ENCODE peak calls at places on chromosomes 1 and 21, in five cellular contexts. C is aorta, W is suprapubic skin, L is GM23338, V is left ventricle myocardium inferior. Z is an unnamed sample.

GRCh38 chr1:53725238-53725689 is 13.7 kb downstream of the GLIS1 start:
- DNase-seq in C (no peak), W (no peak), L (peak), V (no peak), Z (no peak)

GRCh38 chr1:231839999-231840398 is 213.4 kb downstream of the DISC1 start:
- DNase-seq in C (no peak), W (no peak), L (no peak), V (no peak), Z (no peak)

GRCh38 chr1:101153692-101154091 is 83.1 kb upstream of the S1PR1 start:
- DNase-seq in C (no peak), W (no peak), L (no peak), V (no peak), Z (no peak)

GRCh38 chr1:16155537-16156410 is at the start of gene EPHA2:
- DNase-seq in C (peak), W (peak), L (peak), V (peak), Z (peak)

GRCh38 chr1:184399192-184399847 is 12.5 kb downstream of the C1orf21 start:
- DNase-seq in C (no peak), W (no peak), L (peak), V (no peak), Z (no peak)

GRCh38 chr1:208652300-208653160 is 408.3 kb upstream of the PLXNA2 start:
- DNase-seq in C (no peak), W (no peak), L (peak), V (peak), Z (peak)

GRCh38 chr1:11749203-11749689 is 12.7 kb upstream of the C1orf167 start:
- DNase-seq in C (no peak), W (no peak), L (peak), V (peak), Z (no peak)

GRCh38 chr1:147099192-147099591 is 73.1 kb downstream of the PRKAB2 start:
- DNase-seq in C (no peak), W (no peak), L (no peak), V (no peak), Z (no peak)

GRCh38 chr1:247089616-247090375 is 11.2 kb upstream of the ZNF670 start:
- DNase-seq in C (no peak), W (no peak), L (peak), V (no peak), Z (no peak)

GRCh38 chr1:156281281-156282142 is 1.1 kb downstream of the SMG5 start:
- DNase-seq in C (no peak), W (no peak), L (peak), V (peak), Z (no peak)

GRCh38 chr1:26861286-26861701 is 1.7 kb upstream of the SFN start:
- DNase-seq in C (no peak), W (no peak), L (peak), V (no peak), Z (no peak)

GRCh38 chr1:100719490-100719889 is at the start of gene VCAM1:
- DNase-seq in C (no peak), W (no peak), L (peak), V (no peak), Z (no peak)

GRCh38 chr1:214228976-214229375 is 52.0 kb upstream of the SMYD2 start:
- DNase-seq in C (no peak), W (no peak), L (no peak), V (peak), Z (no peak)

GRCh38 chr21:39854572-39854971 is 12.7 kb upstream of the PCP4 start:
- DNase-seq in C (no peak), W (no peak), L (peak), V (no peak), Z (no peak)

GRCh38 chr1:160415696-160416298 is 15.4 kb downstream of the VANGL2 start:
- DNase-seq in C (no peak), W (no peak), L (no peak), V (no peak), Z (no peak)

GRCh38 chr1:190126728-190127127 is 350.9 kb downstream of the BRINP3 start:
- DNase-seq in C (no peak), W (no peak), L (no peak), V (no peak), Z (no peak)

GRCh38 chr1:56080123-56080522 is 499.2 kb downstream of the PLPP3 start:
- DNase-seq in C (no peak), W (no peak), L (no peak), V (no peak), Z (no peak)

GRCh38 chr1:18443573-18444520 is 36.9 kb upstream of the KLHDC7A start:
- DNase-seq in C (no peak), W (no peak), L (no peak), V (no peak), Z (no peak)

GRCh38 chr1:181423301-181423918 is 59.9 kb upstream of the CACNA1E start:
- DNase-seq in C (no peak), W (no peak), L (peak), V (peak), Z (no peak)

GRCh38 chr1:154935749-154936415 is 637 bp downstream of the PMVK start:
- DNase-seq in C (no peak), W (no peak), L (no peak), V (no peak), Z (no peak)

GRCh38 chr1:239308701-239309333 is 77.6 kb upstream of the CHRM3 start:
- DNase-seq in C (no peak), W (no peak), L (peak), V (no peak), Z (peak)

GRCh38 chr1:37714689-37715088 is 22.4 kb downstream of the CDCA8 start:
- DNase-seq in C (no peak), W (no peak), L (no peak), V (no peak), Z (no peak)

GRCh38 chr1:192592493-192592892 is 16.9 kb downstream of the RGS1 start:
- DNase-seq in C (no peak), W (no peak), L (no peak), V (no peak), Z (no peak)

GRCh38 chr1:94708299-94708685 is 111.9 kb upstream of the SLC44A3 start:
- DNase-seq in C (no peak), W (no peak), L (no peak), V (no peak), Z (no peak)

GRCh38 chr1:208154679-208155078 is 89.5 kb downstream of the PLXNA2 start:
- DNase-seq in C (no peak), W (no peak), L (no peak), V (no peak), Z (peak)

GRCh38 chr21:46393451-46393940 is 65.2 kb upstream of the DIP2A start:
- DNase-seq in C (peak), W (no peak), L (no peak), V (no peak), Z (no peak)

GRCh38 chr1:162230096-162230495 is 146.6 kb downstream of the SPATA46 start:
- DNase-seq in C (no peak), W (no peak), L (peak), V (peak), Z (no peak)

GRCh38 chr1:62362061-62362951 is 43.1 kb upstream of the KANK4 start:
- DNase-seq in C (no peak), W (no peak), L (no peak), V (no peak), Z (no peak)

GRCh38 chr21:34885125-34885524 is 164.0 kb downstream of the RUNX1 start:
- DNase-seq in C (no peak), W (no peak), L (no peak), V (no peak), Z (no peak)

DNA sequence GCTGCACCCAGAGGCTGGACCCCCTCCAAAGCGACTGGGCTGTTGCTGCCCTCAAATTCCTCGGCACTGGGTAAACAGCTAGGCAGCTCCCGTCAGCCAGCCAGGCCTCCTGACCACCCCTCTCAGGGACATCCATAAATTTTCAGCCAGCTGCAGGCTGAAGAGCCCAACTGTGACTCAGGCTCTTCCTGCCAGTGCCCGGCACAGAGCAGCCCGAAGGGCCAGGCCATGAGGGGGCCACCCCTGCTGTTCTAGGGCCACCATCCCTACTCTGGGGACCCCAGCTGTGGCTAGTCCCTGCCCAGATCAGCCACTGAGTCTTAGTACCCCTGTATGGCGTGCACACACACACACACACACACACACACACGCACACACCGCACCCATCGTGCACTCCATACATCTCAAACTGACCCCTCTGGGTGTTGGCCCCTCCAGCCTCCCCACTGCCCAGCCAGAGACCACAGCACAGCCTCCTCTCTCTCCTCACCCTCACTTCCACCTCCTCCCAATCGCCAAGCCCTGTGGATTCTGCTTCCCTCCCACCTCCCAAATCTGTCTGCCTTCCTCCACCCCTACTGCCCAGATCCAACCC is 6.2 kb upstream of the LAPTM5 start:
- DNase-seq in C (peak), W (no peak), L (no peak), V (no peak), Z (no peak)
- H3K27ac ChIP-seq in C (no peak), W (no peak), L (no peak), V (no peak), Z (no peak)

DNA sequence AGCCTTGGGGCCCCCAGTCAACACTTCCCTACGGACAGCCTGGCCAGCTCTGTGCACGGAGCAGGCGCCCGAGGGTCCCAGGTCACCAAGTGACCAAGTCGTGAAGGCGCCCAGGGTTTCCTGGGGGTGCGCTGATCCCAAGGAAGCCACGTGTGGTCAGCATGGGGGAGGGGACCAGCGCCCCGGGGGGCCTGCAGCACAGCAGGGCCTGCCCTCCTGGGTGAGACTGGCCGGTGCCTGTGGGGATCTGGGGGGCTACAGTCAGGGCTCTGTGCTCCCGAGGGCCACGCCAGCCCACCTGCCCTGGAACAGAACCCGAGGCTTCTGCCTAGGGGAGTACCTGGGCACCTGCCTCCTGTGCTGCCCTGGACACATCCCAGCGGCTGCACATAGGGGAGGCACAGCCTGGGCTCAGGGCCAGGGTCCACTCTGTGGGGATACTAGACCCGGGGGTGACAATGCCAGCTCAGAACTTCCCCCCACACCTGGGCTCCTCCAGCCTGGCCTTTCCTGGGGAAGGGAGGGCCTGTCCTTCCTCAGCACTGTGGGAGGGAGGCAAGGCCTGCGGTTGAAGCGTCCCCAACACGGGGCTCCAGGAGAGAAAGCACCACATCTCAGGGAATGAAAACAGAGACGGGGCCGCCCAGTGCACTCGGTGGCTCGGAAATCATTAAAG is 6.2 kb upstream of the POFUT2 start:
- DNase-seq in C (no peak), W (peak), L (no peak), V (peak), Z (no peak)
- H3K27ac ChIP-seq in C (peak), W (peak), L (peak), V (peak), Z (peak)

GRCh38 chr21:16797530-16797929 is 715.3 kb upstream of the CXADR start:
- DNase-seq in C (no peak), W (no peak), L (no peak), V (no peak), Z (no peak)

GRCh38 chr21:16789636-16790035 is 723.2 kb upstream of the CXADR start:
- DNase-seq in C (no peak), W (no peak), L (no peak), V (no peak), Z (no peak)

GRCh38 chr21:16792155-16792554 is 720.7 kb upstream of the CXADR start:
- DNase-seq in C (no peak), W (no peak), L (no peak), V (no peak), Z (no peak)

GRCh38 chr21:16800536-16800935 is 712.3 kb upstream of the CXADR start:
- DNase-seq in C (no peak), W (no peak), L (no peak), V (no peak), Z (no peak)

GRCh38 chr21:16794944-16795343 is 717.9 kb upstream of the CXADR start:
- DNase-seq in C (no peak), W (no peak), L (no peak), V (no peak), Z (no peak)
- H3K27ac ChIP-seq in C (no peak), W (no peak), L (no peak), V (no peak), Z (no peak)

DNA sequence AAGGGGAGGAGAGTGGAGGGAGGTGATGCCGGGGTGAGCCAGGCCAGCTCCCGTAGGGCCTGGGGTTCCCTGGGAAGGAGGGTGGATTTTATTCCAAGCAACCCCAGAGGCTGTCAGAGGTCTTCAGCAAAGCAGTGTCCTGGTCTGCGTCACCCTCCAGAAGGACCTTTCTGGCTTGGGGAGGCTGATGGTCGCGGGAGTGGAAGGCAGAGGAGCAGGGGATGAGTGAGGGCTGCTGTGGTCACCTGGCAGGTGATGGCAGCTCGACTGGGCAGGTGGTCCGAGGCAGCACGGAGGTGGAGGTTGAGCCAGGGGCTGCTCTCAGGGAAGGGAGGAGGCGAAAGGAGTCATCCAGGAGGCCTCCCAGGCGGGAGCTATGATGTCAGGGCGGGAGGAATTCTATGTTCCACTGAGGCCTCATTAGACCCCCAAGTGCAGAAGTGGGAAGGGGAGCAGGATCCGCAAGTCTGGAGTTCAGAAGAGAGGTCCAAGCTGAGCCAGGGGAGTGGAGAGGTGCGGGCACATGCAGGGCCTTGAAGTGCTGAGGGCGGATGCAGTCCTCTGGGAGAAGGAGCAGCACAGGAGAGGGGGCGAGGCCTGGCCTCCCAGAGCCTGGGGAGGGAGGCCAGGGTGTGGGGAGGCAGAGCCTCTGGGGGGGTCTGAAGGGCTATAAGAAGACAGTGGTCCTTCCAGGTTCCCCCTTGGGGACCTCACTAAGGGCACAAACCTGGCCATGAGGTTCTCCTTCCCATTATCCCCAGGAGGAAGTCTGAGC is 33.3 kb downstream of the BMP8A start:
- DNase-seq in C (peak), W (no peak), L (no peak), V (no peak), Z (no peak)
- H3K27ac ChIP-seq in C (no peak), W (no peak), L (no peak), V (no peak), Z (no peak)

Z was measured in lung.